ENCODE peak calls at places on chromosomes 11 and 22, in ten cellular contexts. One of them, this sample, is unnamed.
A peak's percentile ranks its signal among the peaks of the same experiment; 100 is the strongest.

GRCh38 chr22:40432625-40433024 is 62.2 kb downstream of the SGSM3 start:
- DNase-seq in dorsolateral prefrontal cortex: no peak
- DNase-seq in posterior vena cava: no peak
- DNase-seq in tibial artery: peak; percentile 31
- DNase-seq in astrocyte of the cerebellum: no peak
- DNase-seq in HFFc6: no peak
- DNase-seq in CD4-positive, alpha-beta T cell: no peak
- DNase-seq in cardiac muscle cell: no peak
- DNase-seq in activated CD4-positive, alpha-beta T cell treated with anti-CD3 and anti-CD28 coated beads, Interleukin-2, amount 50 U/mL, for 48 hours: no peak
- DNase-seq in skeletal muscle cell: no peak
- DNase-seq in this sample: no peak

GRCh38 chr22:48554893-48555552 is 1272.7 kb downstream of the BRD1 start:
- DNase-seq in dorsolateral prefrontal cortex: no peak
- DNase-seq in astrocyte of the cerebellum: no peak
- DNase-seq in HFFc6: no peak
- DNase-seq in CD4-positive, alpha-beta T cell: no peak
- DNase-seq in skeletal muscle cell: no peak
- DNase-seq in posterior vena cava: no peak
- DNase-seq in tibial artery: no peak
- DNase-seq in activated CD4-positive, alpha-beta T cell treated with anti-CD3 and anti-CD28 coated beads, Interleukin-2, amount 50 U/mL, for 48 hours: no peak
- DNase-seq in cardiac muscle cell: no peak
- DNase-seq in this sample: no peak

GRCh38 chr11:114233755-114234154 is 62.4 kb upstream of the NNMT start:
- DNase-seq in CD4-positive, alpha-beta T cell: no peak
- DNase-seq in skeletal muscle cell: no peak
- DNase-seq in activated CD4-positive, alpha-beta T cell treated with anti-CD3 and anti-CD28 coated beads, Interleukin-2, amount 50 U/mL, for 48 hours: no peak
- DNase-seq in astrocyte of the cerebellum: no peak
- DNase-seq in HFFc6: no peak
- DNase-seq in dorsolateral prefrontal cortex: no peak
- DNase-seq in tibial artery: no peak
- DNase-seq in posterior vena cava: no peak
- DNase-seq in cardiac muscle cell: peak; percentile 25
- DNase-seq in this sample: no peak

GRCh38 chr11:76574406-76574805 is 96.1 kb downstream of the LRRC32 start:
- DNase-seq in astrocyte of the cerebellum: no peak
- DNase-seq in cardiac muscle cell: peak; percentile 28
- DNase-seq in activated CD4-positive, alpha-beta T cell treated with anti-CD3 and anti-CD28 coated beads, Interleukin-2, amount 50 U/mL, for 48 hours: no peak
- DNase-seq in dorsolateral prefrontal cortex: no peak
- DNase-seq in tibial artery: no peak
- DNase-seq in HFFc6: peak; percentile 49
- DNase-seq in CD4-positive, alpha-beta T cell: no peak
- DNase-seq in skeletal muscle cell: no peak
- DNase-seq in posterior vena cava: no peak
- DNase-seq in this sample: no peak

GRCh38 chr11:88399171-88399570 is 61.6 kb upstream of the CTSC start:
- DNase-seq in skeletal muscle cell: no peak
- DNase-seq in astrocyte of the cerebellum: no peak
- DNase-seq in tibial artery: no peak
- DNase-seq in HFFc6: no peak
- DNase-seq in dorsolateral prefrontal cortex: no peak
- DNase-seq in posterior vena cava: no peak
- DNase-seq in CD4-positive, alpha-beta T cell: no peak
- DNase-seq in activated CD4-positive, alpha-beta T cell treated with anti-CD3 and anti-CD28 coated beads, Interleukin-2, amount 50 U/mL, for 48 hours: no peak
- DNase-seq in cardiac muscle cell: no peak
- DNase-seq in this sample: no peak

GRCh38 chr11:126328001-126328390 is 24.1 kb downstream of the DCPS start:
- DNase-seq in CD4-positive, alpha-beta T cell: no peak
- DNase-seq in skeletal muscle cell: no peak
- DNase-seq in tibial artery: no peak
- DNase-seq in posterior vena cava: peak; percentile 77
- DNase-seq in astrocyte of the cerebellum: no peak
- DNase-seq in activated CD4-positive, alpha-beta T cell treated with anti-CD3 and anti-CD28 coated beads, Interleukin-2, amount 50 U/mL, for 48 hours: no peak
- DNase-seq in HFFc6: no peak
- DNase-seq in cardiac muscle cell: no peak
- DNase-seq in dorsolateral prefrontal cortex: peak; percentile 19
- DNase-seq in this sample: no peak

GRCh38 chr11:65241134-65241533 is 20.6 kb upstream of the POLA2 start:
- DNase-seq in cardiac muscle cell: no peak
- DNase-seq in HFFc6: no peak
- DNase-seq in dorsolateral prefrontal cortex: no peak
- DNase-seq in tibial artery: no peak
- DNase-seq in posterior vena cava: no peak
- DNase-seq in CD4-positive, alpha-beta T cell: no peak
- DNase-seq in astrocyte of the cerebellum: no peak
- DNase-seq in skeletal muscle cell: no peak
- DNase-seq in activated CD4-positive, alpha-beta T cell treated with anti-CD3 and anti-CD28 coated beads, Interleukin-2, amount 50 U/mL, for 48 hours: no peak
- DNase-seq in this sample: no peak

GRCh38 chr22:24005201-24005600 is at the start of gene GSTT4:
- DNase-seq in CD4-positive, alpha-beta T cell: no peak
- DNase-seq in tibial artery: peak; percentile 87
- DNase-seq in activated CD4-positive, alpha-beta T cell treated with anti-CD3 and anti-CD28 coated beads, Interleukin-2, amount 50 U/mL, for 48 hours: no peak
- DNase-seq in astrocyte of the cerebellum: no peak
- DNase-seq in posterior vena cava: no peak
- DNase-seq in cardiac muscle cell: peak; percentile 61
- DNase-seq in skeletal muscle cell: no peak
- DNase-seq in dorsolateral prefrontal cortex: no peak
- DNase-seq in HFFc6: no peak
- DNase-seq in this sample: no peak

This sample was measured in sciatic nerve.